ENCODE peak calls at places on chromosomes 3 and 15, in six cellular contexts. One of them, this sample, is unnamed.

GRCh38 chr3:4687167-4687566 is 194.0 kb downstream of the ITPR1 start:
- DNase-seq in heart left ventricle: no peak
- DNase-seq in colonic mucosa: no peak
- DNase-seq in ascending aorta: no peak
- DNase-seq in right atrium auricular region: no peak
- DNase-seq in IMR-90: no peak
- DNase-seq in this sample: no peak

GRCh38 chr3:131560795-131561194 is 58.0 kb upstream of the MRPL3 start:
- DNase-seq in right atrium auricular region: no peak
- DNase-seq in ascending aorta: no peak
- DNase-seq in heart left ventricle: no peak
- DNase-seq in colonic mucosa: no peak
- DNase-seq in IMR-90: no peak
- DNase-seq in this sample: no peak

GRCh38 chr3:155110021-155110420 is 29.9 kb downstream of the MME start:
- DNase-seq in heart left ventricle: no peak
- DNase-seq in IMR-90: no peak
- DNase-seq in colonic mucosa: no peak
- DNase-seq in ascending aorta: no peak
- DNase-seq in right atrium auricular region: no peak
- DNase-seq in this sample: no peak

GRCh38 chr3:126180477-126181397 is at the start of gene ALDH1L1:
- DNase-seq in ascending aorta: peak; percentile 96
- DNase-seq in right atrium auricular region: peak; percentile 84
- DNase-seq in IMR-90: peak; percentile 6
- DNase-seq in heart left ventricle: peak; percentile 93
- DNase-seq in colonic mucosa: peak; percentile 76
- DNase-seq in this sample: peak; percentile 90

GRCh38 chr3:56758539-56758981 is 43.2 kb downstream of the ARHGEF3 start:
- DNase-seq in colonic mucosa: no peak
- DNase-seq in heart left ventricle: no peak
- DNase-seq in IMR-90: peak; percentile 91
- DNase-seq in ascending aorta: no peak
- DNase-seq in right atrium auricular region: no peak
- DNase-seq in this sample: no peak

GRCh38 chr15:22944651-22945050 is 35.5 kb downstream of the CYFIP1 start:
- DNase-seq in right atrium auricular region: no peak
- DNase-seq in IMR-90: no peak
- DNase-seq in colonic mucosa: peak; percentile 86
- DNase-seq in ascending aorta: no peak
- DNase-seq in heart left ventricle: no peak
- DNase-seq in this sample: peak; percentile 81

GRCh38 chr3:165440380-165440779 is 244.2 kb upstream of the SLITRK3 start:
- DNase-seq in right atrium auricular region: no peak
- DNase-seq in colonic mucosa: no peak
- DNase-seq in IMR-90: no peak
- DNase-seq in ascending aorta: no peak
- DNase-seq in heart left ventricle: no peak
- DNase-seq in this sample: no peak

GRCh38 chr3:141262306-141262705 is 30.7 kb downstream of the PXYLP1 start:
- DNase-seq in IMR-90: peak; percentile 94
- DNase-seq in colonic mucosa: no peak
- DNase-seq in right atrium auricular region: no peak
- DNase-seq in heart left ventricle: no peak
- DNase-seq in ascending aorta: peak; percentile 81
- DNase-seq in this sample: no peak

GRCh38 chr3:50390523-50391177 is 31.3 kb upstream of the TMEM115 start:
- DNase-seq in IMR-90: no peak
- DNase-seq in colonic mucosa: peak; percentile 37
- DNase-seq in right atrium auricular region: no peak
- DNase-seq in heart left ventricle: peak; percentile 83
- DNase-seq in ascending aorta: no peak
- DNase-seq in this sample: no peak

GRCh38 chr3:54033761-54034160 is 88.6 kb upstream of the CACNA2D3 start:
- DNase-seq in right atrium auricular region: no peak
- DNase-seq in colonic mucosa: no peak
- DNase-seq in ascending aorta: no peak
- DNase-seq in heart left ventricle: peak; percentile 32
- DNase-seq in IMR-90: no peak
- DNase-seq in this sample: no peak

GRCh38 chr3:58299839-58300516 is 6.1 kb upstream of the RPP14 start:
- DNase-seq in ascending aorta: no peak
- DNase-seq in right atrium auricular region: no peak
- DNase-seq in IMR-90: peak; percentile 73
- DNase-seq in heart left ventricle: no peak
- DNase-seq in colonic mucosa: no peak
- DNase-seq in this sample: no peak

DNA sequence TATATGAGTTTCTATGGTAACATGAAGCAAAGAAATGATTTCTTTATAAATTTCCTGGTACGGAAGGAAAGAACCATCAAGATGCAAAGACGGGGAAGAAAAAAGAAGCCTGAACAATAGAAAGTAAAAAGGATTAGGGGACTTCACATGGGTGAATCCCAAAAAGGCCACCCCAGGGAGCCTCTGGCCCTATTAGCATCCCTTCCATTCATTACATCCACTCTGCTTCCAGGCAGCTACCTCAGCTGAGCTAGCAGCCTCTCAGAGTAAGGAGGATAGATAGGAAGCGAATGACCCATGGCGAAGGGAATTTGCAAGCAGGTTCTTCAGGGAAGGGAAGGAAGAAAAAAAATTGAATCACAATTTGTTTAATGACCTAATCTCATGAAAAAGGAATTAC is 81.6 kb downstream of the GABRB3 start:
- DNase-seq in IMR-90: no peak
- DNase-seq in heart left ventricle: no peak
- DNase-seq in colonic mucosa: no peak
- DNase-seq in right atrium auricular region: no peak
- DNase-seq in ascending aorta: no peak
- DNase-seq in this sample: no peak
- H3K9me3 ChIP-seq in IMR-90: peaks cover 24% of the 10 kb centered on the region
- H3K9me3 ChIP-seq in heart left ventricle: peaks cover 12% of the 10 kb centered on the region
- H3K9me3 ChIP-seq in colonic mucosa: no peaks in the 10 kb centered on the region
- H3K9me3 ChIP-seq in right atrium auricular region: no peaks in the 10 kb centered on the region
- H3K9me3 ChIP-seq in ascending aorta: no peaks in the 10 kb centered on the region
- H3K9me3 ChIP-seq in this sample: peaks cover 6% of the 10 kb centered on the region

DNA sequence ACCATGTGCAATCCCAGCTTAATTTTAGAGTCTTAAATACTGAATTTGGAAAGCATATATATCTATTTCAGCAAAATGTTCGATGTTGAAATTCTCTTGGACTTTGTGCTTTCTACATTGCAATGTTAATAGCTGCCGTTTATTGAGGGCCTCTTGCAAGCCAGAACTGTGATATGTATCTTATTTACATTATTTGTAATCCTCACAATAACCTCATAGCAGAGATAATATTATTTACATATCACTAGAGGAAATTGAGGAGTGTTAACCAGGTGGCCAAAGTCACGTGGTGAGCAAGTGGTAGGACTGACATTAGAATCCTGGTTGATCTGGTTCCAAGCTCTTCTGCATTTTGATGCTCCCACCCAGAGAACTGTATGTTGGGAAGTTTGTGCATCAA is 254.1 kb downstream of the SLC9A9 start:
- DNase-seq in IMR-90: no peak
- DNase-seq in heart left ventricle: no peak
- DNase-seq in ascending aorta: no peak
- DNase-seq in colonic mucosa: peak; percentile 76
- DNase-seq in right atrium auricular region: no peak
- DNase-seq in this sample: no peak
- H3K27ac ChIP-seq in IMR-90: no peak overlapping the region
- H3K27ac ChIP-seq in heart left ventricle: no peak overlapping the region
- H3K27ac ChIP-seq in ascending aorta: no peak overlapping the region
- H3K27ac ChIP-seq in colonic mucosa: no peak overlapping the region
- H3K27ac ChIP-seq in right atrium auricular region: no peak overlapping the region
- H3K27ac ChIP-seq in this sample: no peak overlapping the region

GRCh38 chr15:42059661-42060476 is 34.5 kb downstream of the PLA2G4D start:
- DNase-seq in right atrium auricular region: peak; percentile 72
- DNase-seq in IMR-90: peak; percentile 21
- DNase-seq in colonic mucosa: peak; percentile 78
- DNase-seq in ascending aorta: peak; percentile 74
- DNase-seq in heart left ventricle: no peak
- DNase-seq in this sample: peak; percentile 69
- TF ChIP-seq CTCF in right atrium auricular region: peak; percentile 94
- TF ChIP-seq CTCF in IMR-90: peak; percentile 76
- TF ChIP-seq CTCF in colonic mucosa: peak; percentile 94
- TF ChIP-seq CTCF in ascending aorta: peak; percentile 57
- TF ChIP-seq CTCF in heart left ventricle: peak; percentile 95
- TF ChIP-seq CTCF in this sample: peak; percentile 93

GRCh38 chr3:6585360-6585759 is 275.6 kb upstream of the GRM7 start:
- DNase-seq in heart left ventricle: no peak
- DNase-seq in right atrium auricular region: no peak
- DNase-seq in colonic mucosa: no peak
- DNase-seq in ascending aorta: no peak
- DNase-seq in IMR-90: no peak
- DNase-seq in this sample: no peak
- H3K9me3 ChIP-seq in heart left ventricle: peaks cover 3% of the 10 kb centered on the region
- H3K9me3 ChIP-seq in right atrium auricular region: no peaks in the 10 kb centered on the region
- H3K9me3 ChIP-seq in colonic mucosa: no peaks in the 10 kb centered on the region
- H3K9me3 ChIP-seq in ascending aorta: no peaks in the 10 kb centered on the region
- H3K9me3 ChIP-seq in IMR-90: no peaks in the 10 kb centered on the region
- H3K9me3 ChIP-seq in this sample: no peaks in the 10 kb centered on the region

GRCh38 chr15:64776402-64776786 is 1.0 kb upstream of the RBPMS2 start:
- DNase-seq in right atrium auricular region: no peak
- DNase-seq in colonic mucosa: no peak
- DNase-seq in IMR-90: no peak
- DNase-seq in ascending aorta: no peak
- DNase-seq in heart left ventricle: peak; percentile 32
- DNase-seq in this sample: peak; percentile 52

GRCh38 chr15:64774556-64775523 is 549 bp downstream of the RBPMS2 start:
- DNase-seq in ascending aorta: no peak
- DNase-seq in IMR-90: no peak
- DNase-seq in right atrium auricular region: no peak
- DNase-seq in heart left ventricle: peak; percentile 50
- DNase-seq in colonic mucosa: no peak
- DNase-seq in this sample: peak; percentile 75

GRCh38 chr15:64772964-64773363 is 2.4 kb downstream of the RBPMS2 start:
- DNase-seq in ascending aorta: no peak
- DNase-seq in colonic mucosa: no peak
- DNase-seq in IMR-90: no peak
- DNase-seq in heart left ventricle: no peak
- DNase-seq in right atrium auricular region: no peak
- DNase-seq in this sample: no peak

GRCh38 chr15:64773606-64774555 is 1.5 kb downstream of the RBPMS2 start:
- DNase-seq in IMR-90: no peak
- DNase-seq in right atrium auricular region: no peak
- DNase-seq in heart left ventricle: no peak
- DNase-seq in ascending aorta: no peak
- DNase-seq in colonic mucosa: no peak
- DNase-seq in this sample: peak; percentile 71

GRCh38 chr15:64775551-64776401 is at the start of gene RBPMS2:
- DNase-seq in colonic mucosa: no peak
- DNase-seq in right atrium auricular region: no peak
- DNase-seq in IMR-90: peak; percentile 2
- DNase-seq in heart left ventricle: peak; percentile 58
- DNase-seq in ascending aorta: no peak
- DNase-seq in this sample: peak; percentile 68
- H3K27ac ChIP-seq in colonic mucosa: peak within 1 kb of the TSS; percentile 36
- H3K27ac ChIP-seq in right atrium auricular region: peak within 1 kb of the TSS; percentile 90
- H3K27ac ChIP-seq in IMR-90: no peak within 1 kb of the TSS
- H3K27ac ChIP-seq in heart left ventricle: peak within 1 kb of the TSS; percentile 93
- H3K27ac ChIP-seq in ascending aorta: peak within 1 kb of the TSS; percentile 55
- H3K27ac ChIP-seq in this sample: peak within 1 kb of the TSS; percentile 74

GRCh38 chr3:18847583-18848197 is 300.6 kb upstream of the KCNH8 start:
- DNase-seq in colonic mucosa: no peak
- DNase-seq in heart left ventricle: no peak
- DNase-seq in right atrium auricular region: no peak
- DNase-seq in ascending aorta: no peak
- DNase-seq in IMR-90: no peak
- DNase-seq in this sample: no peak
- TF ChIP-seq CTCF in colonic mucosa: peak; percentile 38
- TF ChIP-seq CTCF in heart left ventricle: peak; percentile 32
- TF ChIP-seq CTCF in right atrium auricular region: peak; percentile 50
- TF ChIP-seq CTCF in ascending aorta: no peak
- TF ChIP-seq CTCF in IMR-90: no peak
- TF ChIP-seq CTCF in this sample: no peak

This sample was measured in kidney.